ENCODE peak calls at places on chromosomes 12 and 14, in seven cellular contexts. L is ascending aorta, N is lower lobe of right lung, E is IMR-90, K is neural progenitor cell, I is transverse colon, P is colonic mucosa. M is an unnamed sample. For H3K36me3, the result is how much of the 10 kb centered on the place peaks cover.

GRCh38 chr12:26112232-26112631 is 12.6 kb downstream of the BHLHE41 start:
- DNase-seq in L (no peak), N (no peak), E (no peak), K (no peak), I (no peak), P (no peak), M (no peak)

GRCh38 chr14:75125617-75126016 is 1.2 kb downstream of the NEK9 start:
- DNase-seq in L (no peak), N (no peak), E (peak), K (no peak), I (no peak), P (no peak), M (peak)

GRCh38 chr12:89073027-89073398 is 279.3 kb downstream of the DUSP6 start:
- DNase-seq in L (no peak), N (no peak), E (peak), K (no peak), I (no peak), P (no peak), M (peak)

GRCh38 chr12:98180603-98181002 is 334.8 kb upstream of the TMPO start:
- DNase-seq in L (no peak), N (no peak), E (no peak), K (no peak), I (no peak), P (no peak), M (no peak)

GRCh38 chr12:15701721-15702156 is 87.4 kb downstream of the EPS8 start:
- DNase-seq in L (no peak), N (no peak), E (peak), K (no peak), I (no peak), P (no peak), M (peak)

GRCh38 chr12:45944771-45945170 is 45.6 kb downstream of the SCAF11 start:
- DNase-seq in L (no peak), N (no peak), E (no peak), K (no peak), I (no peak), P (no peak), M (no peak)

GRCh38 chr12:30996255-30996654 is 69.7 kb downstream of the TSPAN11 start:
- DNase-seq in L (no peak), N (no peak), E (peak), K (no peak), I (no peak), P (no peak), M (no peak)

GRCh38 chr14:44204061-44204815 is 302.8 kb downstream of the FSCB start:
- DNase-seq in L (no peak), N (no peak), E (no peak), K (no peak), I (no peak), P (no peak), M (no peak)

GRCh38 chr12:124387510-124387855 is 92.6 kb downstream of the RFLNA start:
- DNase-seq in L (no peak), N (peak), E (no peak), K (no peak), I (no peak), P (no peak), M (no peak)

GRCh38 chr14:75232597-75232996 is 46.0 kb upstream of the FOS start:
- DNase-seq in L (no peak), N (no peak), E (no peak), K (no peak), I (no peak), P (no peak), M (no peak)

GRCh38 chr14:55532645-55533309 is 47.2 kb upstream of the KTN1 start:
- DNase-seq in L (no peak), N (no peak), E (no peak), K (peak), I (no peak), P (no peak), M (no peak)

GRCh38 chr12:48265792-48266191 is 62.7 kb upstream of the OR10AD1 start:
- DNase-seq in L (no peak), N (no peak), E (no peak), K (no peak), I (no peak), P (no peak), M (no peak)

GRCh38 chr12:52380271-52380694 is 5.2 kb downstream of the KRT84 start:
- DNase-seq in L (no peak), N (peak), E (no peak), K (peak), I (peak), P (peak), M (peak)

GRCh38 chr12:116540617-116541152 is 18.5 kb upstream of the MAP1LC3B2 start:
- DNase-seq in L (no peak), N (no peak), E (no peak), K (no peak), I (no peak), P (no peak), M (no peak)

GRCh38 chr14:51360592-51360991 is 120.5 kb downstream of the TMX1 start:
- DNase-seq in L (no peak), N (no peak), E (no peak), K (no peak), I (no peak), P (no peak), M (no peak)

GRCh38 chr14:92615451-92615850 is 101.9 kb downstream of the RIN3 start:
- DNase-seq in L (no peak), N (no peak), E (no peak), K (no peak), I (no peak), P (no peak), M (no peak)

GRCh38 chr12:128876559-128876958 is 23.3 kb downstream of the GLT1D1 start:
- DNase-seq in L (no peak), N (no peak), E (no peak), K (no peak), I (no peak), P (no peak), M (no peak)

GRCh38 chr12:128867466-128867865 is 14.2 kb downstream of the GLT1D1 start:
- DNase-seq in L (no peak), N (no peak), E (no peak), K (no peak), I (no peak), P (no peak), M (no peak)

GRCh38 chr12:128872303-128872702 is 19.0 kb downstream of the GLT1D1 start:
- DNase-seq in L (no peak), N (no peak), E (no peak), K (no peak), I (no peak), P (no peak), M (no peak)

GRCh38 chr12:128871516-128871892 is 18.2 kb downstream of the GLT1D1 start:
- DNase-seq in L (no peak), N (no peak), E (no peak), K (no peak), I (no peak), P (no peak), M (no peak)
- H3K4me3 ChIP-seq in L (no peak), N (no peak), E (no peak), K (no peak), I (no peak), P (no peak), M (no peak)

DNA sequence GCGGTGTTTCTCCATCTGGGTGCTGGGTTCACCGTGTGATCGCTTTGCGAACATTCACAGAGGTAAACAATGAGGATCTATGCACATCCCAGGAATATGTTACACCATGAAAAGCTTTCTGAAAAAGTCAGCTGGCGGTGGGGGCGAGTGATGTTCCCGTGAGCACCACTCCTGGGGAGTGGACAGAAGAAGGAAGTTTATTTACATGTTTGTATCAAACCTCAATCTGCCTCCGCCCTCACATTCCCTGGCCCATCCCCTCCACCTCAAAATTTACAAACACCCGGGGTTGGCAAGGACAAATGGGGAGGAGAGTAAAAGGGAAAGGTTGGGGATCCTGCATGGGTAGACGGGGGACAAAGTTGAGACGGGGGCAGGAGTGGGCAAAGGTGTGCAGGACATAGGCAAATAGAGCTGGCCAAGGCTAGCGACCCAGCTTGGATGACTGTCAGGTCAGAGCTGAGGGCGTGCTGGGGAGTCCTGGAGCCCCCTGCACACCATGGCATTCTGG is 6.9 kb downstream of the TNFRSF1A start:
- DNase-seq in L (no peak), N (no peak), E (peak), K (no peak), I (peak), P (peak), M (no peak)
- H3K36me3 ChIP-seq in L (under half), N (half or more), E (half or more), K (under half), I (under half), P (under half), M (under half)

GRCh38 chr14:102591944-102592772 is at the start of gene RCOR1:
- DNase-seq in L (peak), N (peak), E (peak), K (peak), I (peak), P (peak), M (peak)

GRCh38 chr14:102594514-102595175 is 2.2 kb downstream of the RCOR1 start:
- DNase-seq in L (peak), N (peak), E (peak), K (peak), I (peak), P (peak), M (peak)

GRCh38 chr14:102593841-102594170 is 1.4 kb downstream of the RCOR1 start:
- DNase-seq in L (no peak), N (no peak), E (no peak), K (no peak), I (no peak), P (no peak), M (no peak)

GRCh38 chr14:102591372-102591943 is 991 bp upstream of the RCOR1 start:
- DNase-seq in L (peak), N (peak), E (peak), K (peak), I (peak), P (peak), M (no peak)

DNA sequence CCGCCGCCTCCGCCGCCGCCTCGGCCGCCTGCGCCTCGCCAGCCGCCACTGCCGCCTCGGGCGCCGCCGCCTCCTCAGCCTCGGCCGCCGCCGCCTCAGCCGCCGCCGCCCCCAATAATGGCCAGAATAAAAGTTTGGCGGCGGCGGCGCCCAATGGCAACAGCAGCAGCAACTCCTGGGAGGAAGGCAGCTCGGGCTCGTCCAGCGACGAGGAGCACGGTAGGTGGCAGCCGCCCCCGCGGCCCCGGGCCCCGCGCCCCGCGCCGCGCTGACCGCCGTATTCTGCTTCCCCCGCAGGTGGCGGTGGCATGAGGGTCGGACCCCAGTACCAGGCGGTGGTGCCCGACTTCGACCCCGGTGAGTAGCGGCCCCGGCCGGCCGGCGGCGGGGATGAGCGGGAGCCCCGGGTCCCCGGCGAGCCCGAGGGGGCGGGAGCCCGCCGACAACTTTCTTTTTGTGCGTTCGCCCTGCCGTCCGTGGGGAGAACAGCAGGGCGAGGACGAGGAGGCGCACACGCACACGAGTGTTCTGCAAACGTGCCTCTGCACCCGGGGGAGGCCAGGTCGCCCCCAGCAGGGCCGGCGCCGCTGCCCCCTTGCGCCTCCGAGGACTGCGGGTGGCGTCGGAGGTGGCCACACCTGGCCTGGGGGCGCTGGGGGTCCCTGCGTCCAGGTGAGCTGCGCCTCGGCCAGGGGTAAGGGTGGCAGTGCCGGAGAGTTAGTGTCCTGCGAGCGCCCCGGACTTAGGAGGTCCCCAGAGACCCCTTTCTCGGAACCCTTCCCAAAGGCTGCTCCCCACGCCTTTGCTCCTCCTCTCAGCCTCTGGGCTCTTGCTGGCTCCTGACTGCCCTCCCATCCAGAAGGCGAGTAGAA is 756 bp downstream of the RCOR1 start:
- DNase-seq in L (peak), N (peak), E (peak), K (peak), I (peak), P (peak), M (no peak)
- TF ChIP-seq CTCF in L (peak), N (peak), E (peak), K (peak), I (peak), P (peak), M (peak)

GRCh38 chr14:105315211-105315721 is 718 bp downstream of the PACS2 start:
- DNase-seq in L (peak), N (peak), E (no peak), K (peak), I (peak), P (peak), M (peak)

GRCh38 chr14:105316968-105317498 is 2.5 kb downstream of the PACS2 start:
- DNase-seq in L (no peak), N (no peak), E (no peak), K (no peak), I (no peak), P (no peak), M (no peak)

GRCh38 chr14:105316563-105316941 is 2.0 kb downstream of the PACS2 start:
- DNase-seq in L (no peak), N (no peak), E (no peak), K (no peak), I (no peak), P (no peak), M (no peak)

GRCh38 chr14:105317546-105317945 is 3.0 kb downstream of the PACS2 start:
- DNase-seq in L (no peak), N (no peak), E (peak), K (no peak), I (no peak), P (no peak), M (peak)

GRCh38 chr14:105315941-105316562 is 1.5 kb downstream of the PACS2 start:
- DNase-seq in L (no peak), N (no peak), E (no peak), K (no peak), I (no peak), P (no peak), M (no peak)
- H3K4me3 ChIP-seq in L (peak), N (peak), E (peak), K (peak), I (peak), P (peak), M (peak)

GRCh38 chr12:54407183-54407905 is 11.7 kb downstream of the ITGA5 start:
- DNase-seq in L (no peak), N (no peak), E (no peak), K (no peak), I (no peak), P (no peak), M (no peak)
- H3K36me3 ChIP-seq in L (half or more), N (half or more), E (half or more), K (under half), I (under half), P (under half), M (half or more)

DNA sequence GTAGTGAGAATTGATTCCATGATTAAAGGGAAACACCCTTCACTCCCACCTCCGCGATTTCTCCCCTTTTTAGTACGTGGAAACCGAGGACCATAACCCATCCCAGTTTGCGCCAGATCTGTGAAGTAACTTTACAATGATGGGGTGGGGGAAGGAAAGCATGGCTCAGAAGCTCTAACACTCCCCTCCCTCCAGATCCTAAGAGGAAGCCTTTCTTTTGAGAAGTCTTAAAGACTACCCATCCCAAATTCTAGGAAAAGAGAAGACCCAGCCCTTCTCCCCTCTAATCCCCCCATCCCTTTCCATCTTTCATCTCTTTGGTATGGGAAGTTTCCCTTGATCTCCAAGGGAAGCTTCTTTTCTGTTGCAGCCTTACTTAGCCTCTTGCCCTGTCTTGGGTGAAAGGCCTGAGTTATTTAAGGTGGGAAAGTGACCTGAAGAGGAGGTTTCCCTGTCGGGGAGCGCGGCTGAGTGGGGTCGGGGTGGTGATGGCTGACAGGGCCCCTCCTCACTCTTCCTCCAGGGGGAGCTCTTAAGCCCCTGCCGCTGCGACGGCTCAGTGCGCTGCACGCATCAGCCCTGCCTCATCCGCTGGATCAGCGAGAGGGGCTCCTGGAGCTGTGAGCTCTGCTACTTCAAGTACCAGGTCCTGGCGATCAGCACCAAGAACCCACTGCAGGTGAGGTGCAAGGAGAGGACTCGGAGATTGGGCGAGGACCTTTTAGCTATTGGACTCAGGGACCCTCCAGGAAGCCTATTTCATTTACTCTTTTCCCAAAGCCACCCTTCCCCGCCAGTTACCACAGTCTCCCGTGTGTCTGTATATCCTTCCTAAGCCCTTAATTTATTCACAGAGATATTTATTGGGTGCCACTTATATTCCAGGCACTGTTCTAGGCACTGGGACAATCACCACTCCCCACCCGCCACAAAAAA is 1.8 kb downstream of the MARCHF9 start:
- DNase-seq in L (no peak), N (peak), E (no peak), K (peak), I (peak), P (peak), M (no peak)
- TF ChIP-seq CTCF in L (peak), N (peak), E (peak), K (peak), I (peak), P (peak), M (peak)

DNA sequence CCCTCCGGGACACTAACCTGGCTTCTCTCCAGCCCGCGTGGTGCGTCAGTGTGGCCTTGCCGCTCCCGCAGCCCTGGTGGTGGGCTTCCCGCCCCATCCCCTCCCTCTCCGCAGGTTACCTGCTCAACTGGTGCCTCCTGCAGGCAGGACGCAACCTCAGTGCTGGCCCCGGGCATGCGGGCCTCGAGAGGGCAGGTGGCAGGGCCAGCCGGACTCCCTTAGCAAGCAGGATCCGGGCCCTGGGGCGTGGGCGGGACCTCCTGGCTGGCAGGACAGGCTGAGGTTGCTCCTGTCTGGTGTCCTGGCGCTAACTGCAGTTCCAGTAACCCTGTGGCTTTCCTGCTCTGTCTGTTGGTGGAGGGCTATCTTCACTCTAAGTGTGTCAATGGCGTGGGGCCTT is 8.6 kb upstream of the ADSS1 start:
- DNase-seq in L (no peak), N (no peak), E (no peak), K (no peak), I (no peak), P (no peak), M (no peak)
- H3K4me3 ChIP-seq in L (no peak), N (no peak), E (no peak), K (no peak), I (no peak), P (no peak), M (no peak)

GRCh38 chr14:90655829-90656228 is 160.4 kb downstream of the TTC7B start:
- DNase-seq in L (no peak), N (no peak), E (no peak), K (no peak), I (no peak), P (no peak), M (no peak)
- H3K36me3 ChIP-seq in L (under half), N (under half), E (under half), K (under half), I (under half), P (under half), M (under half)

GRCh38 chr14:105470163-105470811 is 4.3 kb upstream of the CRIP2 start:
- DNase-seq in L (no peak), N (no peak), E (no peak), K (no peak), I (no peak), P (no peak), M (no peak)

GRCh38 chr14:105469456-105470162 is 5.0 kb upstream of the CRIP2 start:
- DNase-seq in L (no peak), N (no peak), E (no peak), K (no peak), I (no peak), P (no peak), M (no peak)

GRCh38 chr14:105471823-105472495 is 2.7 kb upstream of the CRIP2 start:
- DNase-seq in L (no peak), N (no peak), E (no peak), K (no peak), I (no peak), P (no peak), M (no peak)

GRCh38 chr14:105472496-105472991 is 2.1 kb upstream of the CRIP2 start:
- DNase-seq in L (no peak), N (peak), E (no peak), K (no peak), I (no peak), P (no peak), M (no peak)

GRCh38 chr14:105470812-105471771 is 3.5 kb upstream of the CRIP2 start:
- DNase-seq in L (no peak), N (no peak), E (no peak), K (peak), I (no peak), P (no peak), M (no peak)
- TF ChIP-seq CTCF in L (no peak), N (no peak), E (peak), K (peak), I (no peak), P (no peak), M (no peak)